ENCODE peak calls at places on chromosomes 11 and 22, in ten cellular contexts. B is hepatocyte; Y is mammary epithelial cell; D is gastrocnemius medialis; K is kidney glomerular epithelial cell; L is activated CD4-positive, alpha-beta T cell treated with anti-CD3 and anti-CD28 coated beads, Interleukin-2, amount 50 U/mL, for 48 hours; V is Kasumi-1; Q is NCI-H2107; C is skeletal muscle cell; J is activated CD8-positive, alpha-beta memory T cell treated with anti-CD3 and anti-CD28 coated beads, Interleukin-2, amount 10 ng/mL, durations not matched to agents 7 days and 5 days. W is an unnamed sample.

GRCh38 chr11:10097615-10098014 is 196.4 kb downstream of the SBF2 start:
- DNase-seq in B (no peak), Y (no peak), D (no peak), K (no peak), L (no peak), V (no peak), Q (no peak), C (no peak), J (no peak), W (no peak)

GRCh38 chr11:73237471-73238290 is 19.6 kb downstream of the P2RY2 start:
- DNase-seq in B (no peak), Y (no peak), D (peak), K (no peak), L (no peak), V (no peak), Q (no peak), C (peak), J (no peak), W (no peak)

GRCh38 chr11:111733009-111733408 is 33.2 kb downstream of the PPP2R1B start:
- DNase-seq in B (peak), Y (peak), D (peak), K (peak), L (no peak), V (no peak), Q (no peak), C (peak), J (no peak), W (no peak)

GRCh38 chr22:44393066-44393465 is 80.3 kb upstream of the SHISAL1 start:
- DNase-seq in B (no peak), Y (no peak), D (no peak), K (no peak), L (no peak), V (no peak), Q (no peak), C (no peak), J (no peak), W (no peak)

GRCh38 chr11:64251986-64252837 is 882 bp downstream of the PLCB3 start:
- DNase-seq in B (peak), Y (peak), D (no peak), K (no peak), L (peak), V (peak), Q (no peak), C (no peak), J (no peak), W (no peak)

GRCh38 chr11:45061641-45062040 is 84.8 kb upstream of the PRDM11 start:
- DNase-seq in B (no peak), Y (no peak), D (no peak), K (no peak), L (no peak), V (no peak), Q (no peak), C (no peak), J (no peak), W (no peak)

GRCh38 chr11:17596711-17597110 is 49.7 kb downstream of the OTOG start:
- DNase-seq in B (no peak), Y (no peak), D (no peak), K (no peak), L (no peak), V (no peak), Q (no peak), C (no peak), J (peak), W (no peak)

GRCh38 chr22:31891366-31892079 is 52.8 kb upstream of the YWHAH start:
- DNase-seq in B (no peak), Y (no peak), D (no peak), K (no peak), L (no peak), V (no peak), Q (no peak), C (no peak), J (no peak), W (no peak)

GRCh38 chr22:35991168-35991567 is 37.5 kb downstream of the RBFOX2 start:
- DNase-seq in B (no peak), Y (no peak), D (no peak), K (no peak), L (no peak), V (no peak), Q (no peak), C (no peak), J (no peak), W (no peak)

GRCh38 chr22:31088233-31088986 is 7.3 kb downstream of the SMTN start:
- DNase-seq in B (peak), Y (no peak), D (no peak), K (no peak), L (no peak), V (no peak), Q (no peak), C (no peak), J (no peak), W (no peak)

GRCh38 chr11:129278586-129279319 is 86.6 kb upstream of the ARHGAP32 start:
- DNase-seq in B (peak), Y (peak), D (no peak), K (no peak), L (no peak), V (no peak), Q (no peak), C (no peak), J (no peak), W (no peak)

GRCh38 chr22:37433786-37434185 is 6.5 kb upstream of the ELFN2 start:
- DNase-seq in B (no peak), Y (no peak), D (no peak), K (no peak), L (no peak), V (no peak), Q (no peak), C (no peak), J (no peak), W (no peak)

GRCh38 chr22:17057959-17058814 is 26.6 kb upstream of the IL17RA start:
- DNase-seq in B (peak), Y (peak), D (peak), K (peak), L (peak), V (peak), Q (peak), C (peak), J (peak), W (peak)

GRCh38 chr22:22062306-22062793 is 79.8 kb upstream of the TOP3B start:
- DNase-seq in B (no peak), Y (no peak), D (no peak), K (no peak), L (no peak), V (no peak), Q (no peak), C (no peak), J (no peak), W (no peak)

GRCh38 chr11:86551286-86551685 is 121.1 kb downstream of the ME3 start:
- DNase-seq in B (peak), Y (peak), D (no peak), K (peak), L (no peak), V (no peak), Q (no peak), C (peak), J (no peak), W (no peak)

GRCh38 chr11:126637800-126638175 is 282.3 kb downstream of the ST3GAL4 start:
- DNase-seq in B (no peak), Y (no peak), D (no peak), K (no peak), L (no peak), V (no peak), Q (no peak), C (peak), J (no peak), W (no peak)

GRCh38 chr11:103671143-103671651 is 365.2 kb upstream of the DDI1 start:
- DNase-seq in B (no peak), Y (no peak), D (no peak), K (no peak), L (no peak), V (no peak), Q (no peak), C (no peak), J (no peak), W (no peak)

GRCh38 chr22:39176067-39176621 is 23.7 kb upstream of the CBX7 start:
- DNase-seq in B (peak), Y (no peak), D (no peak), K (peak), L (no peak), V (no peak), Q (no peak), C (no peak), J (no peak), W (no peak)

W was measured in stimulated activated CD4-positive, alpha-beta T cell treated with anti-CD3 and anti-CD28 coated beads, Interleukin-12 subunit alpha, Interleukin-12 subunit beta, amount 100 ng/mL, for 48 hours.